ENCODE peak calls at places on chromosomes 13 and 19, in nine cellular contexts. U, D, Y, N, J, T, B, L and A are unnamed samples.

GRCh38 chr13:42190529-42190928 is 81.4 kb upstream of the AKAP11 start:
- DNase-seq in J (no peak), L (no peak), D (no peak), U (no peak), N (no peak), Y (no peak), B (no peak), T (no peak), A (no peak)

GRCh38 chr13:44719857-44720671 is 143.9 kb upstream of the TSC22D1 start:
- DNase-seq in Y (peak), B (no peak), T (peak), L (no peak), D (no peak), J (no peak), U (no peak), N (no peak), A (no peak)

GRCh38 chr19:57249329-57249728 is 8.9 kb downstream of the ZNF805 start:
- DNase-seq in J (no peak), T (no peak), L (no peak), U (no peak), B (no peak), N (no peak), Y (no peak), D (no peak), A (no peak)

GRCh38 chr19:51467864-51468544 is 9.8 kb upstream of the SIGLEC8 start:
- DNase-seq in L (peak), B (no peak), U (no peak), D (no peak), N (no peak), Y (no peak), J (no peak), T (no peak), A (peak)

GRCh38 chr13:30743319-30744055 is 8.1 kb downstream of the ALOX5AP start:
- DNase-seq in L (no peak), J (no peak), D (no peak), T (peak), U (no peak), Y (peak), N (peak), B (no peak), A (peak)

GRCh38 chr19:10761443-10762242 is 43.8 kb downstream of the DNM2 start:
- DNase-seq in J (no peak), Y (no peak), U (peak), N (no peak), B (no peak), T (no peak), D (no peak), L (no peak), A (no peak)

GRCh38 chr13:110329258-110329657 is 22.2 kb downstream of the COL4A2 start:
- DNase-seq in D (no peak), T (no peak), U (no peak), Y (no peak), B (no peak), N (no peak), J (no peak), L (no peak), A (no peak)

GRCh38 chr13:98976941-98977340 is 923 bp downstream of the DOCK9 start:
- DNase-seq in L (no peak), U (no peak), B (no peak), Y (peak), N (no peak), T (no peak), J (no peak), D (no peak), A (no peak)

GRCh38 chr19:13984875-13985741 is 21.0 kb downstream of the RFX1 start:
- DNase-seq in N (no peak), T (no peak), D (no peak), Y (no peak), U (no peak), J (no peak), B (no peak), L (no peak), A (no peak)

GRCh38 chr13:93628136-93628535 is 401.5 kb downstream of the GPC6 start:
- DNase-seq in T (no peak), N (no peak), B (no peak), U (no peak), J (peak), D (no peak), L (no peak), Y (no peak), A (no peak)

GRCh38 chr19:56504581-56504980 is 3.1 kb upstream of the ZNF471 start:
- DNase-seq in D (no peak), U (no peak), J (no peak), B (no peak), N (no peak), L (no peak), Y (no peak), T (no peak), A (no peak)

GRCh38 chr19:48737360-48737998 is 2.9 kb downstream of the RASIP1 start:
- DNase-seq in N (no peak), B (no peak), Y (peak), L (peak), D (no peak), U (peak), J (peak), T (peak), A (peak)

GRCh38 chr13:79423801-79424642 is 18.0 kb upstream of the RBM26 start:
- DNase-seq in U (no peak), D (no peak), T (peak), J (peak), Y (peak), B (no peak), N (peak), L (peak), A (peak)

GRCh38 chr19:1253514-1254080 is 5.2 kb downstream of the MIDN start:
- DNase-seq in D (no peak), N (no peak), U (no peak), B (no peak), Y (no peak), L (peak), J (no peak), T (peak), A (no peak)

GRCh38 chr19:39832341-39833083 is 1.4 kb downstream of the DYRK1B start:
- DNase-seq in T (no peak), J (no peak), B (no peak), L (no peak), U (no peak), D (no peak), Y (no peak), N (no peak), A (peak)

GRCh38 chr19:4081441-4082129 is 14.9 kb upstream of the ZBTB7A start:
- DNase-seq in Y (no peak), T (peak), J (no peak), D (no peak), B (no peak), U (no peak), N (no peak), L (peak), A (no peak)

GRCh38 chr13:91564422-91564821 is 166.0 kb downstream of the GPC5 start:
- DNase-seq in Y (no peak), D (no peak), L (no peak), T (no peak), N (no peak), J (peak), U (no peak), B (no peak), A (no peak)

GRCh38 chr13:67229438-67230242 is 496 bp downstream of the PCDH9 start:
- DNase-seq in D (no peak), T (no peak), B (no peak), L (no peak), J (peak), N (no peak), U (no peak), Y (no peak), A (no peak)

GRCh38 chr13:61531383-61532065 is 115.9 kb upstream of the PCDH20 start:
- DNase-seq in U (no peak), Y (no peak), B (no peak), J (no peak), N (no peak), D (peak), L (no peak), T (no peak), A (peak)

GRCh38 chr13:107209811-107210210 is 641.9 kb upstream of the ARGLU1 start:
- DNase-seq in N (no peak), U (no peak), D (no peak), T (no peak), Y (peak), B (no peak), L (no peak), J (no peak), A (no peak)

GRCh38 chr13:94829801-94830200 is 117.5 kb upstream of the SOX21 start:
- DNase-seq in U (no peak), L (no peak), N (no peak), Y (no peak), T (no peak), D (no peak), J (no peak), B (no peak), A (no peak)

GRCh38 chr13:53783466-53783865 is 754.9 kb downstream of the OLFM4 start:
- DNase-seq in Y (no peak), L (no peak), D (no peak), T (no peak), B (no peak), N (no peak), U (no peak), J (no peak), A (no peak)

GRCh38 chr13:109385161-109385560 is 401.2 kb downstream of the IRS2 start:
- DNase-seq in T (no peak), J (no peak), Y (no peak), B (no peak), L (no peak), U (no peak), D (no peak), N (no peak), A (peak)

GRCh38 chr13:106354961-106355360 is 180.5 kb downstream of the EFNB2 start:
- DNase-seq in T (no peak), N (no peak), Y (no peak), L (no peak), U (no peak), J (no peak), B (no peak), D (no peak), A (no peak)

GRCh38 chr19:15426485-15427349 is 7.9 kb upstream of the AKAP8L start:
- DNase-seq in N (no peak), D (no peak), T (peak), Y (no peak), B (no peak), J (peak), L (peak), U (no peak), A (no peak)

GRCh38 chr19:15425321-15425950 is 6.6 kb upstream of the AKAP8L start:
- DNase-seq in Y (no peak), B (no peak), T (no peak), N (no peak), L (no peak), U (no peak), D (no peak), J (no peak), A (no peak)

GRCh38 chr19:15427991-15428471 is 9.2 kb upstream of the AKAP8L start:
- DNase-seq in N (no peak), U (no peak), B (no peak), D (no peak), L (no peak), J (no peak), Y (no peak), T (no peak), A (no peak)

GRCh38 chr19:15428956-15429824 is 10.4 kb upstream of the AKAP8L start:
- DNase-seq in D (no peak), T (no peak), J (no peak), L (no peak), Y (no peak), N (no peak), B (no peak), U (no peak), A (no peak)

GRCh38 chr19:15427350-15427700 is 8.5 kb upstream of the AKAP8L start:
- DNase-seq in D (no peak), L (no peak), N (no peak), Y (no peak), T (no peak), U (no peak), J (no peak), B (no peak), A (no peak)
- TF ChIP-seq MAX in D (no peak), L (no peak), N (no peak), Y (no peak), T (no peak), U (no peak), J (no peak), B (no peak), A (no peak)

GRCh38 chr19:43651758-43652545 is 12.3 kb upstream of the CADM4 start:
- DNase-seq in B (no peak), N (no peak), U (peak), J (peak), D (no peak), L (peak), T (peak), Y (peak), A (peak)
- TF ChIP-seq MAX in B (no peak), N (no peak), U (no peak), J (no peak), D (no peak), L (no peak), T (peak), Y (no peak), A (no peak)

DNA sequence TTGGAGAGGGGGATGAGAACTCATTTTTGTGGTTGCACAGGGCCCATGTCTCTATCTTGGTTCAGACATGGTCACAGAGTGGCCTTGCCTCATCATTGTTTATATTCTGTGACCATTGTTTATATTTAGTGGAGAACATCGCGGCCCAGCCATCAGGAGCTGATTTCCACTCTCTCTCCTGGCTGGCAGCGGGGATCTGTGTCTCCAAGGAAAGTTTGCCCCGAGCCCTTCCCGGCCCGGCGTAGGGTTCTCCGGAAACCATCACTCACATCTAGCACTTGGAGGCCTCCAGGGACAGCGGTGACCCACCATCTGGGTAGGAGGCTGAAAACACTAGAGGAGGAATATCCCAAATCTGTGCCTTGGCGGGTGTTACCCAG is 822 bp upstream of the ZNF358 start:
- DNase-seq in Y (no peak), L (no peak), D (no peak), N (no peak), U (no peak), B (no peak), J (no peak), T (no peak), A (no peak)
- TF ChIP-seq MAX in Y (no peak), L (no peak), D (no peak), N (no peak), U (no peak), B (no peak), J (no peak), T (no peak), A (no peak)

GRCh38 chr13:100235311-100235901 is 146.5 kb downstream of the PCCA start:
- DNase-seq in J (peak), U (no peak), D (no peak), Y (peak), N (peak), L (peak), B (no peak), T (peak), A (peak)
- TF ChIP-seq MAX in J (no peak), U (no peak), D (no peak), Y (no peak), N (no peak), L (no peak), B (no peak), T (no peak), A (peak)

DNA sequence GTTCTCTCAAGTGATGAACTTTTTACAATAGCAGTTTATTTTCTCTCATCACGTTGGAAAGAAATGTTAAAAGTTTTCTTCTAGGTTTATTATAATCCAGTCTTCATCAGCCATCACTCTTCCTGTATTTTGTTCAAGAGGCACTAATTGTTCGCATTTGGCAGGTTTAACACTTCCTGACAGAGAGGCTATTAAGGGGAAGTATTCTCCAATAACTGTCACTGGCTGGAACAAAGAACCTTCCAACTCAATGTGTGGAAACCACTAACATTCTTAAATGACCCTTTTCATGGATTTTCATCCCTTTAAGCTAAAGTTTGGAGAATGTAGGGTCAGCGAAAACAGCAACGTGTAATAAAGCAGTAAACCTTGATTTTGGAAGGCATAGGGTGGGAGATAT is 145.1 kb downstream of the PCCA start:
- DNase-seq in J (no peak), T (no peak), B (no peak), D (no peak), L (no peak), U (no peak), Y (peak), N (no peak), A (peak)
- TF ChIP-seq MAX in J (no peak), T (no peak), B (no peak), D (no peak), L (no peak), U (no peak), Y (no peak), N (no peak), A (no peak)

GRCh38 chr19:42531313-42531712 is 3.0 kb upstream of the CEACAM1 start:
- DNase-seq in U (no peak), Y (no peak), D (no peak), N (no peak), L (no peak), J (no peak), B (no peak), T (no peak), A (no peak)
- TF ChIP-seq MAX in U (no peak), Y (no peak), D (no peak), N (no peak), L (no peak), J (no peak), B (no peak), T (no peak), A (no peak)

GRCh38 chr13:40221460-40222201 is 444.8 kb downstream of the FOXO1 start:
- DNase-seq in U (no peak), L (no peak), B (no peak), T (no peak), N (no peak), D (no peak), Y (no peak), J (no peak), A (peak)
- TF ChIP-seq MAX in U (no peak), L (no peak), B (no peak), T (no peak), N (no peak), D (no peak), Y (no peak), J (no peak), A (no peak)

GRCh38 chr13:75423383-75423782 is 58.6 kb downstream of the TBC1D4 start:
- DNase-seq in L (no peak), T (no peak), Y (no peak), D (no peak), J (no peak), U (no peak), N (no peak), B (no peak), A (no peak)
- TF ChIP-seq MAX in L (no peak), T (no peak), Y (no peak), D (no peak), J (no peak), U (no peak), N (no peak), B (no peak), A (no peak)

DNA sequence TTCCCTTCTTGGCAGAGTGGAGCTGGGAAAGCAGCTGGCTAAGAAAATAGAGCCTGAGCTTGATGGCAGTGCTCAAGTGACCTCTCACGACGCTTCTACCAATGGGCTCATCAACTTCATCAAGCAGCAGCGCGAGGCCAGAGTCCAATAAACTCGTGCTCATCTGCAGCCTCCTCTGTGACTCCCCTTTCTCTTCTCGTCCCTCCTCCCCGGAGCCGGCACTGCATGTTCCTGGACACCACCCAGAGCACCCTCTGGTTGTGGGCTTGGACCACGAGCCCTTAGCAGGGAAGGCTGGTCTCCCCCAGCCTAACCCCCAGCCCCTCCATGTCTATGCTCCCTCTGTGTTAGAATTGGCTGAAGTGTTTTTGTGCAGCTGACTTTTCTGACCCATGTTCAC is 4.3 kb upstream of the PDCD2L start:
- DNase-seq in D (no peak), J (no peak), T (no peak), U (no peak), B (no peak), L (no peak), Y (no peak), N (no peak), A (no peak)
- TF ChIP-seq MAX in D (no peak), J (no peak), T (no peak), U (no peak), B (no peak), L (no peak), Y (no peak), N (no peak), A (no peak)